ENCODE peak calls at places on chromosome 18, in four cellular contexts. One of them, this sample, is unnamed.

GRCh38 chr18:36440614-36441013 is 143.1 kb downstream of the FHOD3 start:
- DNase-seq in neuronal stem cell: no peak
- DNase-seq in GM23248: peak; percentile 53
- DNase-seq in A549: no peak
- DNase-seq in this sample: no peak

GRCh38 chr18:59921384-59921891 is 21.6 kb downstream of the PMAIP1 start:
- DNase-seq in A549: no peak
- DNase-seq in GM23248: no peak
- DNase-seq in neuronal stem cell: no peak
- DNase-seq in this sample: no peak

GRCh38 chr18:26056291-26056690 is 34.1 kb downstream of the SS18 start:
- DNase-seq in A549: no peak
- DNase-seq in GM23248: peak; percentile 45
- DNase-seq in neuronal stem cell: no peak
- DNase-seq in this sample: no peak

GRCh38 chr18:34511879-34512278 is 198.2 kb upstream of the DTNA start:
- DNase-seq in GM23248: no peak
- DNase-seq in A549: no peak
- DNase-seq in neuronal stem cell: no peak
- DNase-seq in this sample: no peak

GRCh38 chr18:7576685-7577084 is 9.6 kb downstream of the PTPRM start:
- DNase-seq in neuronal stem cell: no peak
- DNase-seq in GM23248: peak; percentile 74
- DNase-seq in A549: no peak
- DNase-seq in this sample: no peak

GRCh38 chr18:62199629-62200028 is 12.6 kb downstream of the RELCH start:
- DNase-seq in GM23248: no peak
- DNase-seq in A549: no peak
- DNase-seq in neuronal stem cell: no peak
- DNase-seq in this sample: no peak

GRCh38 chr18:48921305-48922202 is 29.2 kb downstream of the SMAD7 start:
- DNase-seq in A549: no peak
- DNase-seq in neuronal stem cell: no peak
- DNase-seq in GM23248: peak; percentile 56
- DNase-seq in this sample: no peak

GRCh38 chr18:40868110-40868858 is 1086.8 kb upstream of the PIK3C3 start:
- DNase-seq in neuronal stem cell: no peak
- DNase-seq in GM23248: peak; percentile 96
- DNase-seq in A549: peak; percentile 77
- DNase-seq in this sample: no peak

GRCh38 chr18:4549164-4549920 is 94.2 kb upstream of the DLGAP1 start:
- DNase-seq in GM23248: no peak
- DNase-seq in neuronal stem cell: no peak
- DNase-seq in A549: no peak
- DNase-seq in this sample: no peak

GRCh38 chr18:49175071-49175470 is 224.3 kb upstream of the SMAD7 start:
- DNase-seq in neuronal stem cell: no peak
- DNase-seq in A549: no peak
- DNase-seq in GM23248: peak; percentile 18
- DNase-seq in this sample: no peak

GRCh38 chr18:59033361-59033760 is 106.3 kb upstream of the SEC11C start:
- DNase-seq in GM23248: no peak
- DNase-seq in A549: no peak
- DNase-seq in neuronal stem cell: no peak
- DNase-seq in this sample: no peak

GRCh38 chr18:76373297-76373696 is 121.7 kb downstream of the ZNF516 start:
- DNase-seq in neuronal stem cell: no peak
- DNase-seq in GM23248: no peak
- DNase-seq in A549: no peak
- DNase-seq in this sample: no peak

GRCh38 chr18:3526421-3527354 is 76.7 kb downstream of the TGIF1 start:
- DNase-seq in A549: no peak
- DNase-seq in neuronal stem cell: peak; percentile 44
- DNase-seq in GM23248: peak; percentile 12
- DNase-seq in this sample: no peak

GRCh38 chr18:79627750-79628294 is 51.8 kb upstream of the CTDP1 start:
- DNase-seq in neuronal stem cell: no peak
- DNase-seq in A549: no peak
- DNase-seq in GM23248: no peak
- DNase-seq in this sample: no peak

GRCh38 chr18:22493940-22494339 is 76.2 kb upstream of the CTAGE1 start:
- DNase-seq in GM23248: peak; percentile 68
- DNase-seq in neuronal stem cell: no peak
- DNase-seq in A549: no peak
- DNase-seq in this sample: no peak

GRCh38 chr18:159037-159652 is 788 bp downstream of the USP14 start:
- DNase-seq in neuronal stem cell: no peak
- DNase-seq in A549: peak; percentile 18
- DNase-seq in GM23248: peak; percentile 42
- DNase-seq in this sample: peak; percentile 33

GRCh38 chr18:43161528-43161927 is 46.0 kb upstream of the RIT2 start:
- DNase-seq in neuronal stem cell: no peak
- DNase-seq in A549: no peak
- DNase-seq in GM23248: peak; percentile 43
- DNase-seq in this sample: no peak

GRCh38 chr18:31718386-31718785 is 34.0 kb upstream of the B4GALT6 start:
- DNase-seq in GM23248: no peak
- DNase-seq in A549: no peak
- DNase-seq in neuronal stem cell: no peak
- DNase-seq in this sample: no peak